ENCODE peak calls at places on chromosomes 12 and 14, in five cellular contexts. F is activated T-helper 1 cell treated with anti-CD3 and anti-CD28 coated beads, Interleukin-12 subunit alpha, Interleukin-12 subunit beta, Interleukin-2, Interleukin-4 antibody, amounts not matched to agents 30 ng/mL and 10 ng/mL and 1 ng/mL, durations not matched to agents 14 hours and 24 hours and 36 hours; O is cardiac muscle cell; T is stimulated activated CD4-positive, alpha-beta T cell treated with anti-CD3 and anti-CD28 coated beads, Interleukin-15, amount 100 ng/mL, for 1 hour; R is NCI-H2081. I is an unnamed sample.

GRCh38 chr12:24560867-24561266 is 388.0 kb downstream of the BCAT1 start:
- DNase-seq in T (no peak), R (no peak), O (no peak), F (no peak), I (no peak)

GRCh38 chr12:112126000-112126431 is 656 bp downstream of the TRAFD1 start:
- DNase-seq in T (no peak), R (no peak), O (no peak), F (no peak), I (peak)

GRCh38 chr14:48792376-48793024 is 793.7 kb downstream of the RPS29 start:
- DNase-seq in T (no peak), O (no peak), F (no peak), R (no peak), I (peak)

GRCh38 chr12:51814311-51815088 is 34.0 kb downstream of the FIGNL2 start:
- DNase-seq in F (peak), O (peak), T (peak), R (peak), I (peak)

GRCh38 chr12:9718968-9719367 is 13.9 kb downstream of the CLECL1 start:
- DNase-seq in O (no peak), T (no peak), R (no peak), F (no peak), I (no peak)

GRCh38 chr12:76080729-76081415 is 3.6 kb downstream of the NAP1L1 start:
- DNase-seq in F (no peak), O (no peak), T (no peak), R (peak), I (no peak)

GRCh38 chr12:62933220-62933870 is 1.6 kb downstream of the PPM1H start:
- DNase-seq in O (no peak), R (peak), F (no peak), T (no peak), I (no peak)

GRCh38 chr12:51820721-51821422 is 27.6 kb downstream of the FIGNL2 start:
- DNase-seq in R (peak), T (peak), O (peak), F (peak), I (peak)

GRCh38 chr14:88630565-88630964 is 67.7 kb downstream of the ZC3H14 start:
- DNase-seq in O (peak), R (no peak), T (no peak), F (no peak), I (no peak)

GRCh38 chr12:42921741-42922511 is 332.4 kb upstream of the PRICKLE1 start:
- DNase-seq in O (no peak), T (no peak), R (no peak), F (no peak), I (no peak)

GRCh38 chr12:2248087-2248900 is 195.5 kb downstream of the CACNA1C start:
- DNase-seq in T (no peak), O (no peak), R (no peak), F (no peak), I (no peak)